ENCODE peak calls at places on chromosomes 1 and 21, in seven cellular contexts. M, G, O, X, B, E and I are unnamed samples.

GRCh38 chr21:36640260-36641244 is 58.4 kb upstream of the SIM2 start:
- DNase-seq in M (no peak), G (no peak), O (no peak), X (no peak), B (no peak), E (no peak), I (no peak)

GRCh38 chr1:216600730-216601426 is 122.4 kb downstream of the ESRRG start:
- DNase-seq in M (peak), G (peak), O (peak), X (peak), B (peak), E (peak), I (peak)

GRCh38 chr1:41314781-41315481 is 46.3 kb upstream of the FOXO6 start:
- DNase-seq in M (no peak), G (no peak), O (no peak), X (no peak), B (peak), E (peak), I (no peak)

GRCh38 chr21:24280591-24280990 is 1326.7 kb downstream of the MRPL39 start:
- DNase-seq in M (no peak), G (no peak), O (no peak), X (no peak), B (no peak), E (no peak), I (no peak)

GRCh38 chr21:36534656-36535055 is 54.7 kb upstream of the CLDN14 start:
- DNase-seq in M (no peak), G (no peak), O (no peak), X (no peak), B (no peak), E (no peak), I (no peak)

GRCh38 chr1:153553691-153554608 is 4.9 kb upstream of the S100A3 start:
- DNase-seq in M (no peak), G (peak), O (peak), X (no peak), B (no peak), E (no peak), I (no peak)

GRCh38 chr1:176574756-176575155 is 111.8 kb downstream of the PAPPA2 start:
- DNase-seq in M (no peak), G (no peak), O (no peak), X (no peak), B (no peak), E (no peak), I (no peak)

GRCh38 chr1:40849801-40850592 is 12.2 kb downstream of the CITED4 start:
- DNase-seq in M (peak), G (peak), O (peak), X (peak), B (peak), E (peak), I (no peak)

GRCh38 chr1:94954292-94955220 is 27.6 kb upstream of the CNN3 start:
- DNase-seq in M (no peak), G (no peak), O (no peak), X (no peak), B (no peak), E (no peak), I (no peak)

GRCh38 chr1:225461533-225462428 is 33.9 kb upstream of the LBR start:
- DNase-seq in M (no peak), G (peak), O (peak), X (no peak), B (no peak), E (no peak), I (no peak)

GRCh38 chr1:227952374-227953021 is 4.8 kb upstream of the WNT9A start:
- DNase-seq in M (no peak), G (peak), O (no peak), X (no peak), B (no peak), E (no peak), I (no peak)

GRCh38 chr1:47656719-47657685 is 219.2 kb downstream of the FOXD2 start:
- DNase-seq in M (no peak), G (peak), O (no peak), X (no peak), B (peak), E (peak), I (no peak)

GRCh38 chr1:63774617-63775417 is 1.0 kb downstream of the ROR1 start:
- DNase-seq in M (peak), G (peak), O (peak), X (peak), B (peak), E (peak), I (no peak)

DNA sequence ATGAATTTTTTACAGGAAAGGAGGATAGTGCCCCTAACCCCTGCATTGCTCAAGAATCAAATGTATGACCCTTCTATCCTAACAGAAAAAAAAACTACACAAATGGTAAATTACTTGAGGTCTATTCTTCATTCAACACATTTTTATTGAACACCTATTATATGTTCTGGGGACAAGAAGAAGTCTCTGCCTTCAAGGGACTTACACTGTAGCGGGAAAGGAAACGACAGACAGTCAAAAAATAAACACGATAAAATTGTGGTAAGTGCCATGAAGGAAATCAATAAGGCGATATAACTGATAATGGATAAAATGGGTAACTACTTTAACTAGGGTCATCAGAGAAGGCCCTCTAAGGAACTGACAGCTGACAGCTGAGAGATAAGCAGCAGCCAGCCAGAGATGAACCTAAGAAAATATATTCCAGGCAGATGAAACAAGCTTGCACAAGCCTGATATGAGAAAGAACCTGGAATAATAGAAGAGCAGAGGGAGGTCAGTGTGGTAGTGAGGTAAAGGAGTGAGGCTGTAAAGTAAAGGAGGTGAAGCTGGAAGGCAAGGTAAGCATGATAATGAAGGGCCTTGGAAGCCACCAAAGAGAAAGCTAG is 66.4 kb downstream of the PHTF1 start:
- DNase-seq in M (no peak), G (no peak), O (no peak), X (no peak), B (no peak), E (no peak), I (no peak)
- TF ChIP-seq CTCF in M (no peak), G (no peak), O (no peak), X (no peak), B (no peak), E (no peak), I (no peak)

GRCh38 chr1:163361123-163361934 is 39.6 kb downstream of the NUF2 start:
- DNase-seq in M (peak), G (no peak), O (no peak), X (no peak), B (no peak), E (no peak), I (no peak)
- TF ChIP-seq CTCF in M (peak), G (peak), O (peak), X (peak), B (peak), E (peak), I (peak)

GRCh38 chr1:209899948-209900347 is 38.1 kb upstream of the SYT14 start:
- DNase-seq in M (peak), G (no peak), O (no peak), X (no peak), B (no peak), E (no peak), I (no peak)
- TF ChIP-seq CTCF in M (peak), G (no peak), O (peak), X (peak), B (peak), E (peak), I (peak)

GRCh38 chr1:107262472-107263286 is 121.8 kb downstream of the NTNG1 start:
- DNase-seq in M (no peak), G (no peak), O (peak), X (no peak), B (peak), E (peak), I (no peak)
- TF ChIP-seq CTCF in M (no peak), G (no peak), O (no peak), X (no peak), B (no peak), E (no peak), I (no peak)

GRCh38 chr1:27350673-27351540 is 9.1 kb downstream of the SYTL1 start:
- DNase-seq in M (peak), G (no peak), O (no peak), X (peak), B (no peak), E (no peak), I (no peak)
- TF ChIP-seq CTCF in M (no peak), G (no peak), O (no peak), X (no peak), B (peak), E (no peak), I (no peak)

GRCh38 chr1:157771666-157772425 is 5.1 kb downstream of the FCRL2 start:
- DNase-seq in M (no peak), G (no peak), O (no peak), X (no peak), B (no peak), E (no peak), I (no peak)

GRCh38 chr1:157776971-157777386 is at the start of gene FCRL2:
- DNase-seq in M (no peak), G (no peak), O (no peak), X (no peak), B (no peak), E (no peak), I (no peak)

GRCh38 chr1:157775101-157775870 is 1.6 kb downstream of the FCRL2 start:
- DNase-seq in M (no peak), G (no peak), O (no peak), X (no peak), B (no peak), E (no peak), I (no peak)

GRCh38 chr1:157774412-157774811 is 2.5 kb downstream of the FCRL2 start:
- DNase-seq in M (no peak), G (no peak), O (no peak), X (no peak), B (no peak), E (no peak), I (no peak)

DNA sequence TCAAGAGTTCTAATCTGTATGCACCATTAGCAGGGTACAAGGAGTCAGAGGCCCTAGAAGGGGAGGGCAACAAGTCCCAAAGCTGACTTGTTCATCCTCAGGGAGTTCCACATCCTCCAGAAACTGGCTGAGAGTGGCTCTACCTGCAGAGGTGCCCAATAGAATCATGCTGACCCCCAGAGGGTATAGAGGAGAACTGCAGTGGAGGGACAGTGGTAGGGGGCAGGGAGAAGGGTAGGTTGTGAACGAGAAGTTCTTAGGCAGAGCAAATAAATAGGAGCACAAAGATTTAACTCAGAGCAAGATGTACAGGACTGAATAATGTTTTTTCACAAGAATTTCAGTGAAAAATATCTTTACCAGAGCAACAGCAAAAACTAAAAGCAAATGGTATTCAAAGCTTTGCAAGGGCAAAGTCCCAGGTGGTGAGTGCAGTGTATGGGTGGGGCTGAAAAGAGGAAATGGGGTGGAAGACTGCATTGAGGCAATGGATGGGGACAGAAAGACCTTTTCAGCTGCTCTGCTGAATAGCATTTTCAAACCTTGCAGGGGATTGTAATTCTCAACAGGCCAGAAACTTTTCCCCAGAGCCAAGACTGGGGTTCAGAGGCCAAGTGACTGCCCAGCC is 3.1 kb downstream of the FCRL2 start:
- DNase-seq in M (peak), G (no peak), O (no peak), X (no peak), B (no peak), E (no peak), I (no peak)
- TF ChIP-seq CTCF in M (peak), G (no peak), O (no peak), X (peak), B (no peak), E (no peak), I (no peak)

GRCh38 chr21:31663584-31664249 is 4.2 kb downstream of the SOD1 start:
- DNase-seq in M (no peak), G (no peak), O (no peak), X (no peak), B (no peak), E (no peak), I (no peak)

GRCh38 chr21:31656199-31657095 is 3.0 kb upstream of the SOD1 start:
- DNase-seq in M (no peak), G (no peak), O (peak), X (no peak), B (no peak), E (no peak), I (peak)

GRCh38 chr21:31660134-31660565 is 657 bp downstream of the SOD1 start:
- DNase-seq in M (peak), G (no peak), O (peak), X (peak), B (no peak), E (peak), I (no peak)

GRCh38 chr21:31658053-31658452 is 1.4 kb upstream of the SOD1 start:
- DNase-seq in M (no peak), G (no peak), O (no peak), X (no peak), B (no peak), E (no peak), I (no peak)

DNA sequence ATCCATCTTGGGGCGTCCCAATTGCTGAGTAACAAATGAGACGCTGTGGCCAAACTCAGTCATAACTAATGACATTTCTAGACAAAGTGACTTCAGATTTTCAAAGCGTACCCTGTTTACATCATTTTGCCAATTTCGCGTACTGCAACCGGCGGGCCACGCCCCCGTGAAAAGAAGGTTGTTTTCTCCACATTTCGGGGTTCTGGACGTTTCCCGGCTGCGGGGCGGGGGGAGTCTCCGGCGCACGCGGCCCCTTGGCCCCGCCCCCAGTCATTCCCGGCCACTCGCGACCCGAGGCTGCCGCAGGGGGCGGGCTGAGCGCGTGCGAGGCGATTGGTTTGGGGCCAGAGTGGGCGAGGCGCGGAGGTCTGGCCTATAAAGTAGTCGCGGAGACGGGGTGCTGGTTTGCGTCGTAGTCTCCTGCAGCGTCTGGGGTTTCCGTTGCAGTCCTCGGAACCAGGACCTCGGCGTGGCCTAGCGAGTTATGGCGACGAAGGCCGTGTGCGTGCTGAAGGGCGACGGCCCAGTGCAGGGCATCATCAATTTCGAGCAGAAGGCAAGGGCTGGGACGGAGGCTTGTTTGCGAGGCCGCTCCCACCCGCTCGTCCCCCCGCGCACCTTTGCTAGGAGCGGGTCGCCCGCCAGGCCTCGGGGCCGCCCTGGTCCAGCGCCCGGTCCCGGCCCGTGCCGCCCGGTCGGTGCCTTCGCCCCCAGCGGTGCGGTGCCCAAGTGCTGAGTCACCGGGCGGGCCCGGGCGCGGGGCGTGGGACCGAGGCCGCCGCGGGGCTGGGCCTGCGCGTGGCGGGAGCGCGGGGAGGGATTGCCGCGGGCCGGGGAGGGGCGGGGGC is at the start of gene SOD1:
- DNase-seq in M (peak), G (peak), O (peak), X (peak), B (peak), E (peak), I (peak)
- TF ChIP-seq CTCF in M (no peak), G (peak), O (no peak), X (no peak), B (no peak), E (no peak), I (no peak)

GRCh38 chr1:209277662-209278061 is 305.9 kb upstream of the CAMK1G start:
- DNase-seq in M (no peak), G (no peak), O (no peak), X (no peak), B (no peak), E (no peak), I (no peak)
- TF ChIP-seq CTCF in M (no peak), G (no peak), O (no peak), X (no peak), B (no peak), E (no peak), I (no peak)